ENCODE peak calls at places on chromosomes 3 and 15, in five cellular contexts. P is EH, H is foreskin fibroblast, C is KG1, R is GM19239. W is an unnamed sample.

GRCh38 chr15:31458591-31458990 is 132.0 kb downstream of the KLF13 start:
- DNase-seq in H (no peak), R (no peak), C (no peak), P (no peak), W (no peak)

GRCh38 chr3:173789530-173789929 is 392.0 kb downstream of the NLGN1 start:
- DNase-seq in C (no peak), H (peak; percentile 30), P (peak; percentile 18), R (no peak), W (no peak)

GRCh38 chr15:93862791-93863190 is 368.6 kb upstream of the MCTP2 start:
- DNase-seq in R (no peak), P (no peak), C (peak; percentile 39), H (no peak), W (no peak)

GRCh38 chr15:98799461-98799971 is 151.2 kb downstream of the IGF1R start:
- DNase-seq in H (no peak), R (no peak), C (no peak), P (no peak), W (no peak)

GRCh38 chr15:99447497-99448371 is 118.0 kb upstream of the MEF2A start:
- DNase-seq in P (no peak), C (no peak), H (no peak), R (no peak), W (no peak)

GRCh38 chr3:150082898-150083652 is 112.4 kb upstream of the PFN2 start:
- DNase-seq in C (no peak), R (no peak), H (no peak), P (no peak), W (no peak)

GRCh38 chr3:146223401-146224373 is 27.2 kb downstream of the PLSCR4 start:
- DNase-seq in P (no peak), R (no peak), H (no peak), C (no peak), W (no peak)

GRCh38 chr3:141928626-141929270 is 52.3 kb downstream of the ATP1B3 start:
- DNase-seq in R (no peak), H (no peak), C (no peak), P (no peak), W (no peak)

GRCh38 chr15:31047437-31047836 is 54.1 kb downstream of the TRPM1 start:
- DNase-seq in R (no peak), H (no peak), P (no peak), C (no peak), W (no peak)

GRCh38 chr15:76994971-76995945 is at the start of gene PSTPIP1:
- DNase-seq in H (no peak), R (peak; percentile 56), C (peak; percentile 70), P (no peak), W (no peak)

GRCh38 chr3:132637590-132637989 is 22.0 kb downstream of the ACAD11 start:
- DNase-seq in C (no peak), R (no peak), P (peak; percentile 71), H (peak; percentile 18), W (no peak)

GRCh38 chr3:125443923-125444322 is 68.8 kb upstream of the ZNF148 start:
- DNase-seq in H (peak; percentile 67), C (no peak), R (no peak), P (peak; percentile 92), W (no peak)

GRCh38 chr3:180430896-180431295 is 171.1 kb upstream of the TTC14 start:
- DNase-seq in P (no peak), R (no peak), H (no peak), C (no peak), W (no peak)

GRCh38 chr3:132657869-132658747 is 1.5 kb downstream of the ACAD11 start:
- DNase-seq in C (no peak), H (no peak), R (no peak), P (no peak), W (no peak)

GRCh38 chr3:108175352-108175751 is 46.9 kb downstream of the IFT57 start:
- DNase-seq in P (peak; percentile 35), R (no peak), C (no peak), H (peak; percentile 26), W (no peak)

GRCh38 chr3:15983232-15983631 is 185.5 kb upstream of the ANKRD28 start:
- DNase-seq in H (peak; percentile 95), C (no peak), R (no peak), P (peak; percentile 88), W (no peak)

GRCh38 chr15:78638658-78639314 is 2.2 kb downstream of the CHRNB4 start:
- DNase-seq in R (peak; percentile 74), P (peak; percentile 38), H (peak; percentile 10), C (peak; percentile 73), W (peak; percentile 12)

GRCh38 chr15:23416349-23417276 is 30.4 kb downstream of the GOLGA6L2 start:
- DNase-seq in P (no peak), C (no peak), H (no peak), R (no peak), W (no peak)

GRCh38 chr15:48177383-48177874 is 666 bp downstream of the MYEF2 start:
- DNase-seq in H (peak; percentile 28), P (peak; percentile 58), R (no peak), C (peak; percentile 35), W (no peak)

GRCh38 chr3:172561894-172562664 is 38.8 kb upstream of the TNFSF10 start:
- DNase-seq in H (no peak), C (no peak), P (no peak), R (no peak), W (no peak)

GRCh38 chr15:59170295-59170881 is 36.3 kb upstream of the LDHAL6B start:
- DNase-seq in H (peak; percentile 91), R (no peak), P (peak; percentile 93), C (no peak), W (no peak)

GRCh38 chr15:78306176-78306774 is 6.9 kb upstream of the SKIC8 start:
- DNase-seq in R (no peak), P (peak; percentile 89), H (peak; percentile 75), C (no peak), W (no peak)

GRCh38 chr3:187737401-187738088 is 7.7 kb downstream of the BCL6 start:
- DNase-seq in R (no peak), C (no peak), P (peak; percentile 77), H (peak; percentile 67), W (no peak)

GRCh38 chr15:60006203-60006782 is 2.2 kb downstream of the FOXB1 start:
- DNase-seq in H (no peak), C (no peak), R (no peak), P (peak; percentile 29), W (no peak)

GRCh38 chr3:136694321-136694720 is 57.9 kb downstream of the STAG1 start:
- DNase-seq in R (no peak), P (no peak), H (no peak), C (no peak), W (no peak)

GRCh38 chr3:190378240-190378891 is 9.6 kb upstream of the CLDN16 start:
- DNase-seq in H (peak; percentile 81), R (no peak), P (no peak), C (no peak), W (no peak)

GRCh38 chr15:76533995-76534394 is 197.4 kb downstream of the ISL2 start:
- DNase-seq in P (no peak), H (no peak), R (no peak), C (no peak), W (no peak)

GRCh38 chr3:32865364-32865763 is 47.6 kb downstream of the TRIM71 start:
- DNase-seq in P (peak; percentile 88), C (no peak), H (no peak), R (no peak), W (no peak)

GRCh38 chr15:90037510-90037860 is 36.4 kb downstream of the ZNF710 start:
- DNase-seq in C (no peak), H (peak; percentile 72), P (peak; percentile 89), R (no peak), W (no peak)

GRCh38 chr3:132870596-132870995 is 148.4 kb upstream of the NPHP3 start:
- DNase-seq in R (no peak), C (no peak), P (no peak), H (no peak), W (no peak)

GRCh38 chr15:69172854-69173253 is 12.4 kb downstream of the GLCE start:
- DNase-seq in C (no peak), P (no peak), R (no peak), H (no peak), W (no peak)

GRCh38 chr3:177729939-177730700 is 532.8 kb upstream of the TBL1XR1 start:
- DNase-seq in P (no peak), C (no peak), H (no peak), R (no peak), W (peak; percentile 40)

GRCh38 chr3:43852066-43852465 is 161.3 kb downstream of the ABHD5 start:
- DNase-seq in C (no peak), P (peak; percentile 54), R (no peak), H (peak; percentile 64), W (no peak)

GRCh38 chr15:80162059-80162554 is 9.3 kb downstream of the FAH start:
- DNase-seq in C (no peak), H (no peak), P (no peak), R (no peak), W (no peak)

GRCh38 chr3:172332256-172333041 is 115.8 kb downstream of the GHSR start:
- DNase-seq in C (no peak), R (peak; percentile 59), H (peak; percentile 36), P (peak; percentile 71), W (peak; percentile 27)

GRCh38 chr15:70892912-70893560 is 410 bp downstream of the LRRC49 start:
- DNase-seq in H (peak; percentile 66), P (peak; percentile 81), C (no peak), R (no peak), W (no peak)

W was measured in DMS 273 treated with DMSO at 0.1 percent for 48 hours.